ENCODE peak calls at places on chromosome 10, in six cellular contexts. R is HT1080; I is ELR; L is stimulated activated naive CD8-positive, alpha-beta T cell treated with anti-CD3 and anti-CD28 coated beads, Interleukin-15, Interleukin-2, amounts not matched to agents 100 U/mL and 50 U/mL, for 24 hours; D is NT2/D1; J is NCI-H460. Q is an unnamed sample.
A peak's percentile ranks its signal among the peaks of the same experiment; 100 is the strongest.

GRCh38 chr10:109978481-109978880 is 29.3 kb upstream of the ADD3 start:
- DNase-seq in D (no peak), I (peak; percentile 56), R (no peak), J (peak; percentile 48), L (peak; percentile 71), Q (peak; percentile 55)

GRCh38 chr10:93893646-93894515 is at the start of gene SLC35G1:
- DNase-seq in L (peak; percentile 78), J (peak; percentile 69), I (peak; percentile 75), D (peak; percentile 44), R (peak; percentile 75), Q (peak; percentile 48)

GRCh38 chr10:93337309-93337721 is 144.8 kb downstream of the MYOF start:
- DNase-seq in J (no peak), D (no peak), R (no peak), I (no peak), L (no peak), Q (no peak)

GRCh38 chr10:77084431-77085144 is 553.0 kb downstream of the KCNMA1 start:
- DNase-seq in J (no peak), L (no peak), R (no peak), I (no peak), D (no peak), Q (no peak)

GRCh38 chr10:9051328-9051974 is 997.0 kb downstream of the GATA3 start:
- DNase-seq in J (no peak), R (no peak), D (no peak), L (no peak), I (no peak), Q (no peak)

GRCh38 chr10:72265925-72266865 is 7.5 kb upstream of the DDIT4 start:
- DNase-seq in R (no peak), L (no peak), I (no peak), J (no peak), D (no peak), Q (no peak)

GRCh38 chr10:30557884-30558283 is 71.7 kb downstream of the LYZL2 start:
- DNase-seq in R (no peak), L (no peak), I (peak; percentile 45), D (peak; percentile 39), J (peak; percentile 78), Q (no peak)

GRCh38 chr10:115706482-115707076 is 566.4 kb downstream of the GFRA1 start:
- DNase-seq in R (peak; percentile 15), L (no peak), I (peak; percentile 54), J (peak; percentile 19), D (peak; percentile 2), Q (no peak)

GRCh38 chr10:17220652-17221100 is 7.4 kb upstream of the VIM start:
- DNase-seq in L (no peak), D (no peak), R (no peak), I (peak; percentile 23), J (no peak), Q (no peak)

GRCh38 chr10:123570051-123570897 is 95.9 kb upstream of the GPR26 start:
- DNase-seq in J (no peak), D (no peak), I (no peak), L (no peak), R (no peak), Q (no peak)

GRCh38 chr10:69320521-69320920 is 42.2 kb downstream of the HK1 start:
- DNase-seq in R (no peak), L (no peak), D (no peak), J (no peak), I (no peak), Q (no peak)

GRCh38 chr10:131684976-131685375 is 215.8 kb upstream of the PPP2R2D start:
- DNase-seq in R (no peak), L (no peak), D (no peak), J (no peak), I (no peak), Q (no peak)

GRCh38 chr10:126130291-126130710 is 233.9 kb downstream of the FANK1 start:
- DNase-seq in R (no peak), D (no peak), J (no peak), I (no peak), L (no peak), Q (no peak)